ENCODE peak calls at places on chromosomes 1 and 21, in five cellular contexts. One of them, this sample, is unnamed.

GRCh38 chr1:101175886-101176285 is 60.9 kb upstream of the S1PR1 start:
- DNase-seq in HL-60: no peak
- DNase-seq in endothelial cell: no peak
- DNase-seq in iPS-NIHi11: no peak
- DNase-seq in fibroblast of gingiva: no peak
- DNase-seq in this sample: no peak

GRCh38 chr1:164524810-164525209 is 34.2 kb upstream of the PBX1 start:
- DNase-seq in fibroblast of gingiva: no peak
- DNase-seq in endothelial cell: no peak
- DNase-seq in HL-60: no peak
- DNase-seq in iPS-NIHi11: no peak
- DNase-seq in this sample: no peak

GRCh38 chr1:175338447-175339135 is 146.0 kb upstream of the KIAA0040 start:
- DNase-seq in endothelial cell: peak; percentile 72
- DNase-seq in iPS-NIHi11: peak; percentile 66
- DNase-seq in HL-60: peak; percentile 8
- DNase-seq in fibroblast of gingiva: no peak
- DNase-seq in this sample: no peak

GRCh38 chr1:17021896-17022295 is 10.2 kb upstream of the ATP13A2 start:
- DNase-seq in endothelial cell: no peak
- DNase-seq in HL-60: no peak
- DNase-seq in iPS-NIHi11: no peak
- DNase-seq in fibroblast of gingiva: no peak
- DNase-seq in this sample: no peak

GRCh38 chr1:203381151-203381751 is 30.3 kb upstream of the FMOD start:
- DNase-seq in iPS-NIHi11: peak; percentile 0
- DNase-seq in endothelial cell: no peak
- DNase-seq in HL-60: no peak
- DNase-seq in fibroblast of gingiva: no peak
- DNase-seq in this sample: no peak

GRCh38 chr1:203323587-203323986 is 18.3 kb downstream of the BTG2 start:
- DNase-seq in endothelial cell: no peak
- DNase-seq in fibroblast of gingiva: peak; percentile 30
- DNase-seq in iPS-NIHi11: no peak
- DNase-seq in HL-60: no peak
- DNase-seq in this sample: no peak

GRCh38 chr21:27476696-27477095 is 509.8 kb upstream of the ADAMTS5 start:
- DNase-seq in iPS-NIHi11: no peak
- DNase-seq in HL-60: no peak
- DNase-seq in endothelial cell: no peak
- DNase-seq in fibroblast of gingiva: peak; percentile 69
- DNase-seq in this sample: no peak

GRCh38 chr1:153550827-153551512 is 1.9 kb upstream of the S100A3 start:
- DNase-seq in fibroblast of gingiva: no peak
- DNase-seq in HL-60: no peak
- DNase-seq in iPS-NIHi11: no peak
- DNase-seq in endothelial cell: no peak
- DNase-seq in this sample: no peak

GRCh38 chr1:224047538-224047937 is 66.4 kb upstream of the FBXO28 start:
- DNase-seq in HL-60: no peak
- DNase-seq in fibroblast of gingiva: peak; percentile 77
- DNase-seq in iPS-NIHi11: no peak
- DNase-seq in endothelial cell: no peak
- DNase-seq in this sample: no peak

GRCh38 chr1:4062992-4063391 is 162.9 kb upstream of the C1orf174 start:
- DNase-seq in iPS-NIHi11: no peak
- DNase-seq in fibroblast of gingiva: no peak
- DNase-seq in HL-60: no peak
- DNase-seq in endothelial cell: no peak
- DNase-seq in this sample: no peak

GRCh38 chr21:45367402-45368351 is 37.3 kb upstream of the COL18A1 start:
- DNase-seq in fibroblast of gingiva: no peak
- DNase-seq in endothelial cell: no peak
- DNase-seq in HL-60: no peak
- DNase-seq in iPS-NIHi11: no peak
- DNase-seq in this sample: no peak

GRCh38 chr1:50661626-50662025 is 238.4 kb upstream of the DMRTA2 start:
- DNase-seq in fibroblast of gingiva: peak; percentile 20
- DNase-seq in endothelial cell: no peak
- DNase-seq in HL-60: no peak
- DNase-seq in iPS-NIHi11: no peak
- DNase-seq in this sample: no peak

GRCh38 chr1:179080866-179081695 is 789 bp upstream of the TOR3A start:
- DNase-seq in fibroblast of gingiva: no peak
- DNase-seq in iPS-NIHi11: no peak
- DNase-seq in HL-60: no peak
- DNase-seq in endothelial cell: peak; percentile 33
- DNase-seq in this sample: no peak

GRCh38 chr1:201597551-201598230 is 58.8 kb downstream of the NAV1 start:
- DNase-seq in iPS-NIHi11: no peak
- DNase-seq in fibroblast of gingiva: no peak
- DNase-seq in HL-60: peak; percentile 11
- DNase-seq in endothelial cell: peak; percentile 69
- DNase-seq in this sample: peak; percentile 51

GRCh38 chr1:154329152-154329521 is 3.8 kb downstream of the ATP8B2 start:
- DNase-seq in endothelial cell: peak; percentile 26
- DNase-seq in HL-60: no peak
- DNase-seq in fibroblast of gingiva: peak; percentile 49
- DNase-seq in iPS-NIHi11: peak; percentile 59
- DNase-seq in this sample: no peak

GRCh38 chr1:236143104-236143948 is 987 bp downstream of the GPR137B start:
- DNase-seq in HL-60: no peak
- DNase-seq in iPS-NIHi11: no peak
- DNase-seq in endothelial cell: peak; percentile 15
- DNase-seq in fibroblast of gingiva: peak; percentile 63
- DNase-seq in this sample: no peak

GRCh38 chr1:172698224-172698623 is 39.3 kb downstream of the FASLG start:
- DNase-seq in fibroblast of gingiva: no peak
- DNase-seq in iPS-NIHi11: no peak
- DNase-seq in HL-60: no peak
- DNase-seq in endothelial cell: no peak
- DNase-seq in this sample: no peak

GRCh38 chr1:51100264-51100880 is 1.7 kb upstream of the C1orf185 start:
- DNase-seq in iPS-NIHi11: no peak
- DNase-seq in fibroblast of gingiva: no peak
- DNase-seq in endothelial cell: no peak
- DNase-seq in HL-60: no peak
- DNase-seq in this sample: no peak

GRCh38 chr21:45935628-45936027 is 45.9 kb upstream of the COL6A1 start:
- DNase-seq in HL-60: no peak
- DNase-seq in fibroblast of gingiva: peak; percentile 58
- DNase-seq in endothelial cell: no peak
- DNase-seq in iPS-NIHi11: no peak
- DNase-seq in this sample: peak; percentile 30

GRCh38 chr1:36359911-36360310 is 25.8 kb downstream of the STK40 start:
- DNase-seq in iPS-NIHi11: no peak
- DNase-seq in HL-60: no peak
- DNase-seq in endothelial cell: no peak
- DNase-seq in fibroblast of gingiva: no peak
- DNase-seq in this sample: no peak

GRCh38 chr1:192488058-192488457 is 87.5 kb upstream of the RGS1 start:
- DNase-seq in iPS-NIHi11: peak; percentile 22
- DNase-seq in endothelial cell: no peak
- DNase-seq in HL-60: no peak
- DNase-seq in fibroblast of gingiva: no peak
- DNase-seq in this sample: no peak

GRCh38 chr1:15075175-15075574 is 78.4 kb upstream of the TMEM51 start:
- DNase-seq in iPS-NIHi11: no peak
- DNase-seq in fibroblast of gingiva: no peak
- DNase-seq in HL-60: no peak
- DNase-seq in endothelial cell: no peak
- DNase-seq in this sample: no peak

GRCh38 chr1:43947061-43947889 is 525 bp downstream of the IPO13 start:
- DNase-seq in iPS-NIHi11: no peak
- DNase-seq in HL-60: no peak
- DNase-seq in fibroblast of gingiva: no peak
- DNase-seq in endothelial cell: no peak
- DNase-seq in this sample: peak; percentile 59

GRCh38 chr1:160877221-160877620 is 7.8 kb downstream of the ITLN1 start:
- DNase-seq in fibroblast of gingiva: no peak
- DNase-seq in endothelial cell: no peak
- DNase-seq in iPS-NIHi11: peak; percentile 39
- DNase-seq in HL-60: no peak
- DNase-seq in this sample: no peak

GRCh38 chr1:162835157-162835899 is 25.6 kb downstream of the CCDC190 start:
- DNase-seq in HL-60: no peak
- DNase-seq in fibroblast of gingiva: peak; percentile 24
- DNase-seq in endothelial cell: no peak
- DNase-seq in iPS-NIHi11: no peak
- DNase-seq in this sample: no peak

GRCh38 chr1:117795190-117795589 is 134.2 kb downstream of the GDAP2 start:
- DNase-seq in endothelial cell: no peak
- DNase-seq in HL-60: no peak
- DNase-seq in fibroblast of gingiva: peak; percentile 82
- DNase-seq in iPS-NIHi11: no peak
- DNase-seq in this sample: no peak

GRCh38 chr1:175530167-175530566 is 213.2 kb downstream of the TNR start:
- DNase-seq in iPS-NIHi11: peak; percentile 14
- DNase-seq in fibroblast of gingiva: no peak
- DNase-seq in endothelial cell: no peak
- DNase-seq in HL-60: no peak
- DNase-seq in this sample: no peak

GRCh38 chr1:162023181-162023546 is 505 bp downstream of the OLFML2B start:
- DNase-seq in endothelial cell: no peak
- DNase-seq in HL-60: no peak
- DNase-seq in fibroblast of gingiva: no peak
- DNase-seq in iPS-NIHi11: no peak
- DNase-seq in this sample: no peak

This sample was measured in psoas muscle.